ENCODE peak calls at places on chromosomes 11 and 22, in five cellular contexts. G is CD8-positive, alpha-beta memory T cell; K is RKO; B is hypothalamus; C is ACHN. E is an unnamed sample.

GRCh38 chr11:126969865-126970479 is 30.6 kb downstream of the KIRREL3 start:
- DNase-seq in G (no peak), K (peak), B (no peak), C (peak), E (peak)

GRCh38 chr22:21861290-21861848 is 6.1 kb downstream of the MAPK1 start:
- DNase-seq in G (no peak), K (no peak), B (no peak), C (no peak), E (no peak)

GRCh38 chr11:70063555-70063954 is 14.6 kb upstream of the ANO1 start:
- DNase-seq in G (no peak), K (no peak), B (no peak), C (no peak), E (no peak)

GRCh38 chr11:70410276-70410675 is 11.9 kb downstream of the CTTN start:
- DNase-seq in G (no peak), K (no peak), B (no peak), C (no peak), E (no peak)

GRCh38 chr11:88303037-88303436 is 34.5 kb downstream of the CTSC start:
- DNase-seq in G (no peak), K (no peak), B (no peak), C (no peak), E (no peak)

GRCh38 chr11:35035894-35036408 is 103.0 kb upstream of the CD44 start:
- DNase-seq in G (no peak), K (no peak), B (no peak), C (peak), E (no peak)

GRCh38 chr11:46270707-46271106 is 6.8 kb upstream of the CREB3L1 start:
- DNase-seq in G (no peak), K (no peak), B (no peak), C (no peak), E (no peak)

GRCh38 chr11:117836077-117836960 is 11.8 kb upstream of the FXYD2 start:
- DNase-seq in G (no peak), K (no peak), B (no peak), C (no peak), E (no peak)

GRCh38 chr11:64629796-64630562 is 39.0 kb downstream of the SLC22A12 start:
- DNase-seq in G (no peak), K (no peak), B (no peak), C (no peak), E (no peak)

GRCh38 chr11:122430490-122430889 is 225.0 kb upstream of the UBASH3B start:
- DNase-seq in G (no peak), K (no peak), B (no peak), C (no peak), E (no peak)

GRCh38 chr11:69311767-69312385 is 17.9 kb downstream of the MYEOV start:
- DNase-seq in G (no peak), K (no peak), B (no peak), C (no peak), E (no peak)

GRCh38 chr11:34886609-34887008 is 29.6 kb downstream of the APIP start:
- DNase-seq in G (no peak), K (no peak), B (no peak), C (no peak), E (no peak)

E was measured in HT-29.